ENCODE peak calls at places on chromosomes 4 and X, in ten cellular contexts. One of them, this sample, is unnamed.

GRCh38 chr4:149531861-149532260 is 283.8 kb downstream of the IQCM start:
- DNase-seq in stimulated activated CD4-positive, alpha-beta T cell treated with anti-CD3 and anti-CD28 coated beads, Interleukin-2, amount 100 ng/mL, for 48 hours: no peak
- DNase-seq in memory B cell: no peak
- DNase-seq in T-cell: no peak
- DNase-seq in lower leg skin: no peak
- DNase-seq in posterior cingulate gyrus: no peak
- DNase-seq in NCI-H748 treated with DMSO at 0.1 percent for 48 hours: no peak
- DNase-seq in H7: no peak
- DNase-seq in ACHN: peak
- DNase-seq in iPS-NIHi11: no peak
- DNase-seq in this sample: no peak

GRCh38 chrX:45756562-45756961 is 555.9 kb upstream of the DIPK2B start:
- DNase-seq in stimulated activated CD4-positive, alpha-beta T cell treated with anti-CD3 and anti-CD28 coated beads, Interleukin-2, amount 100 ng/mL, for 48 hours: no peak
- DNase-seq in memory B cell: no peak
- DNase-seq in T-cell: no peak
- DNase-seq in lower leg skin: no peak
- DNase-seq in posterior cingulate gyrus: no peak
- DNase-seq in NCI-H748 treated with DMSO at 0.1 percent for 48 hours: peak
- DNase-seq in H7: no peak
- DNase-seq in ACHN: no peak
- DNase-seq in iPS-NIHi11: no peak
- DNase-seq in this sample: no peak

GRCh38 chr4:109020861-109021260 is 258.0 kb upstream of the ETNPPL start:
- DNase-seq in stimulated activated CD4-positive, alpha-beta T cell treated with anti-CD3 and anti-CD28 coated beads, Interleukin-2, amount 100 ng/mL, for 48 hours: no peak
- DNase-seq in memory B cell: no peak
- DNase-seq in T-cell: no peak
- DNase-seq in lower leg skin: no peak
- DNase-seq in posterior cingulate gyrus: no peak
- DNase-seq in NCI-H748 treated with DMSO at 0.1 percent for 48 hours: no peak
- DNase-seq in H7: no peak
- DNase-seq in ACHN: no peak
- DNase-seq in iPS-NIHi11: no peak
- DNase-seq in this sample: no peak

GRCh38 chr4:122341906-122342305 is 36.9 kb upstream of the ADAD1 start:
- DNase-seq in stimulated activated CD4-positive, alpha-beta T cell treated with anti-CD3 and anti-CD28 coated beads, Interleukin-2, amount 100 ng/mL, for 48 hours: no peak
- DNase-seq in memory B cell: no peak
- DNase-seq in T-cell: no peak
- DNase-seq in lower leg skin: no peak
- DNase-seq in posterior cingulate gyrus: no peak
- DNase-seq in NCI-H748 treated with DMSO at 0.1 percent for 48 hours: no peak
- DNase-seq in H7: no peak
- DNase-seq in ACHN: peak
- DNase-seq in iPS-NIHi11: no peak
- DNase-seq in this sample: no peak

GRCh38 chr4:71243434-71243833 is 95.4 kb upstream of the SLC4A4 start:
- DNase-seq in stimulated activated CD4-positive, alpha-beta T cell treated with anti-CD3 and anti-CD28 coated beads, Interleukin-2, amount 100 ng/mL, for 48 hours: no peak
- DNase-seq in memory B cell: no peak
- DNase-seq in T-cell: no peak
- DNase-seq in lower leg skin: no peak
- DNase-seq in posterior cingulate gyrus: no peak
- DNase-seq in NCI-H748 treated with DMSO at 0.1 percent for 48 hours: no peak
- DNase-seq in H7: no peak
- DNase-seq in ACHN: no peak
- DNase-seq in iPS-NIHi11: no peak
- DNase-seq in this sample: no peak

GRCh38 chr4:100826067-100826466 is 308.2 kb upstream of the EMCN start:
- DNase-seq in stimulated activated CD4-positive, alpha-beta T cell treated with anti-CD3 and anti-CD28 coated beads, Interleukin-2, amount 100 ng/mL, for 48 hours: no peak
- DNase-seq in memory B cell: no peak
- DNase-seq in T-cell: no peak
- DNase-seq in lower leg skin: no peak
- DNase-seq in posterior cingulate gyrus: no peak
- DNase-seq in NCI-H748 treated with DMSO at 0.1 percent for 48 hours: no peak
- DNase-seq in H7: no peak
- DNase-seq in ACHN: no peak
- DNase-seq in iPS-NIHi11: no peak
- DNase-seq in this sample: no peak

GRCh38 chrX:72057331-72057730 is 74.4 kb downstream of the RTL5 start:
- DNase-seq in stimulated activated CD4-positive, alpha-beta T cell treated with anti-CD3 and anti-CD28 coated beads, Interleukin-2, amount 100 ng/mL, for 48 hours: no peak
- DNase-seq in memory B cell: no peak
- DNase-seq in T-cell: no peak
- DNase-seq in lower leg skin: no peak
- DNase-seq in posterior cingulate gyrus: no peak
- DNase-seq in NCI-H748 treated with DMSO at 0.1 percent for 48 hours: no peak
- DNase-seq in H7: no peak
- DNase-seq in ACHN: no peak
- DNase-seq in iPS-NIHi11: no peak
- DNase-seq in this sample: no peak

GRCh38 chr4:40662962-40663604 is 33.4 kb upstream of the RBM47 start:
- DNase-seq in stimulated activated CD4-positive, alpha-beta T cell treated with anti-CD3 and anti-CD28 coated beads, Interleukin-2, amount 100 ng/mL, for 48 hours: peak
- DNase-seq in memory B cell: no peak
- DNase-seq in T-cell: no peak
- DNase-seq in lower leg skin: no peak
- DNase-seq in posterior cingulate gyrus: no peak
- DNase-seq in NCI-H748 treated with DMSO at 0.1 percent for 48 hours: peak
- DNase-seq in H7: no peak
- DNase-seq in ACHN: peak
- DNase-seq in iPS-NIHi11: no peak
- DNase-seq in this sample: no peak

GRCh38 chr4:103018391-103019318 is 850 bp downstream of the SLC9B1 start:
- DNase-seq in stimulated activated CD4-positive, alpha-beta T cell treated with anti-CD3 and anti-CD28 coated beads, Interleukin-2, amount 100 ng/mL, for 48 hours: peak
- DNase-seq in memory B cell: no peak
- DNase-seq in T-cell: no peak
- DNase-seq in lower leg skin: no peak
- DNase-seq in posterior cingulate gyrus: no peak
- DNase-seq in NCI-H748 treated with DMSO at 0.1 percent for 48 hours: peak
- DNase-seq in H7: no peak
- DNase-seq in ACHN: peak
- DNase-seq in iPS-NIHi11: peak
- DNase-seq in this sample: no peak

GRCh38 chrX:71809886-71810285 is 46.7 kb downstream of the CXorf49B start:
- DNase-seq in stimulated activated CD4-positive, alpha-beta T cell treated with anti-CD3 and anti-CD28 coated beads, Interleukin-2, amount 100 ng/mL, for 48 hours: no peak
- DNase-seq in memory B cell: no peak
- DNase-seq in T-cell: no peak
- DNase-seq in lower leg skin: no peak
- DNase-seq in posterior cingulate gyrus: no peak
- DNase-seq in NCI-H748 treated with DMSO at 0.1 percent for 48 hours: no peak
- DNase-seq in H7: no peak
- DNase-seq in ACHN: no peak
- DNase-seq in iPS-NIHi11: no peak
- DNase-seq in this sample: no peak

GRCh38 chr4:64713256-64713840 is 304.1 kb upstream of the TECRL start:
- DNase-seq in stimulated activated CD4-positive, alpha-beta T cell treated with anti-CD3 and anti-CD28 coated beads, Interleukin-2, amount 100 ng/mL, for 48 hours: no peak
- DNase-seq in memory B cell: no peak
- DNase-seq in T-cell: no peak
- DNase-seq in lower leg skin: no peak
- DNase-seq in posterior cingulate gyrus: no peak
- DNase-seq in NCI-H748 treated with DMSO at 0.1 percent for 48 hours: no peak
- DNase-seq in H7: no peak
- DNase-seq in ACHN: peak
- DNase-seq in iPS-NIHi11: peak
- DNase-seq in this sample: peak

GRCh38 chrX:39895228-39896110 is 202.3 kb downstream of the BCOR start:
- DNase-seq in stimulated activated CD4-positive, alpha-beta T cell treated with anti-CD3 and anti-CD28 coated beads, Interleukin-2, amount 100 ng/mL, for 48 hours: no peak
- DNase-seq in memory B cell: no peak
- DNase-seq in T-cell: no peak
- DNase-seq in lower leg skin: no peak
- DNase-seq in posterior cingulate gyrus: no peak
- DNase-seq in NCI-H748 treated with DMSO at 0.1 percent for 48 hours: peak
- DNase-seq in H7: no peak
- DNase-seq in ACHN: no peak
- DNase-seq in iPS-NIHi11: peak
- DNase-seq in this sample: no peak

GRCh38 chrX:130304587-130305368 is 34.9 kb upstream of the SLC25A14 start:
- DNase-seq in stimulated activated CD4-positive, alpha-beta T cell treated with anti-CD3 and anti-CD28 coated beads, Interleukin-2, amount 100 ng/mL, for 48 hours: no peak
- DNase-seq in memory B cell: no peak
- DNase-seq in T-cell: no peak
- DNase-seq in lower leg skin: no peak
- DNase-seq in posterior cingulate gyrus: no peak
- DNase-seq in NCI-H748 treated with DMSO at 0.1 percent for 48 hours: no peak
- DNase-seq in H7: peak
- DNase-seq in ACHN: no peak
- DNase-seq in iPS-NIHi11: peak
- DNase-seq in this sample: no peak

GRCh38 chrX:139286342-139286741 is 244.2 kb upstream of the F9 start:
- DNase-seq in stimulated activated CD4-positive, alpha-beta T cell treated with anti-CD3 and anti-CD28 coated beads, Interleukin-2, amount 100 ng/mL, for 48 hours: no peak
- DNase-seq in memory B cell: no peak
- DNase-seq in T-cell: no peak
- DNase-seq in lower leg skin: no peak
- DNase-seq in posterior cingulate gyrus: no peak
- DNase-seq in NCI-H748 treated with DMSO at 0.1 percent for 48 hours: no peak
- DNase-seq in H7: no peak
- DNase-seq in ACHN: no peak
- DNase-seq in iPS-NIHi11: no peak
- DNase-seq in this sample: no peak

GRCh38 chrX:140502491-140503229 is 2.2 kb downstream of the SOX3 start:
- DNase-seq in stimulated activated CD4-positive, alpha-beta T cell treated with anti-CD3 and anti-CD28 coated beads, Interleukin-2, amount 100 ng/mL, for 48 hours: no peak
- DNase-seq in memory B cell: no peak
- DNase-seq in T-cell: no peak
- DNase-seq in lower leg skin: no peak
- DNase-seq in posterior cingulate gyrus: no peak
- DNase-seq in NCI-H748 treated with DMSO at 0.1 percent for 48 hours: peak
- DNase-seq in H7: peak
- DNase-seq in ACHN: no peak
- DNase-seq in iPS-NIHi11: no peak
- DNase-seq in this sample: peak

GRCh38 chr4:78784255-78784654 is 8.1 kb downstream of the BMP2K start:
- DNase-seq in stimulated activated CD4-positive, alpha-beta T cell treated with anti-CD3 and anti-CD28 coated beads, Interleukin-2, amount 100 ng/mL, for 48 hours: no peak
- DNase-seq in memory B cell: no peak
- DNase-seq in T-cell: no peak
- DNase-seq in lower leg skin: no peak
- DNase-seq in posterior cingulate gyrus: no peak
- DNase-seq in NCI-H748 treated with DMSO at 0.1 percent for 48 hours: no peak
- DNase-seq in H7: no peak
- DNase-seq in ACHN: no peak
- DNase-seq in iPS-NIHi11: no peak
- DNase-seq in this sample: peak

GRCh38 chrX:103397707-103398106 is 21.4 kb downstream of the BEX3 start:
- DNase-seq in stimulated activated CD4-positive, alpha-beta T cell treated with anti-CD3 and anti-CD28 coated beads, Interleukin-2, amount 100 ng/mL, for 48 hours: no peak
- DNase-seq in memory B cell: no peak
- DNase-seq in T-cell: no peak
- DNase-seq in lower leg skin: no peak
- DNase-seq in posterior cingulate gyrus: no peak
- DNase-seq in NCI-H748 treated with DMSO at 0.1 percent for 48 hours: no peak
- DNase-seq in H7: no peak
- DNase-seq in ACHN: no peak
- DNase-seq in iPS-NIHi11: no peak
- DNase-seq in this sample: no peak

GRCh38 chrX:43664258-43664657 is 8.2 kb downstream of the MAOA start:
- DNase-seq in stimulated activated CD4-positive, alpha-beta T cell treated with anti-CD3 and anti-CD28 coated beads, Interleukin-2, amount 100 ng/mL, for 48 hours: no peak
- DNase-seq in memory B cell: no peak
- DNase-seq in T-cell: no peak
- DNase-seq in lower leg skin: no peak
- DNase-seq in posterior cingulate gyrus: no peak
- DNase-seq in NCI-H748 treated with DMSO at 0.1 percent for 48 hours: no peak
- DNase-seq in H7: no peak
- DNase-seq in ACHN: no peak
- DNase-seq in iPS-NIHi11: no peak
- DNase-seq in this sample: no peak

GRCh38 chrX:25219480-25219879 is 203.7 kb upstream of the ARX start:
- DNase-seq in stimulated activated CD4-positive, alpha-beta T cell treated with anti-CD3 and anti-CD28 coated beads, Interleukin-2, amount 100 ng/mL, for 48 hours: no peak
- DNase-seq in memory B cell: no peak
- DNase-seq in T-cell: no peak
- DNase-seq in lower leg skin: no peak
- DNase-seq in posterior cingulate gyrus: no peak
- DNase-seq in NCI-H748 treated with DMSO at 0.1 percent for 48 hours: no peak
- DNase-seq in H7: no peak
- DNase-seq in ACHN: no peak
- DNase-seq in iPS-NIHi11: no peak
- DNase-seq in this sample: no peak

GRCh38 chr4:24089831-24090531 is 200.1 kb upstream of the PPARGC1A start:
- DNase-seq in stimulated activated CD4-positive, alpha-beta T cell treated with anti-CD3 and anti-CD28 coated beads, Interleukin-2, amount 100 ng/mL, for 48 hours: no peak
- DNase-seq in memory B cell: no peak
- DNase-seq in T-cell: no peak
- DNase-seq in lower leg skin: no peak
- DNase-seq in posterior cingulate gyrus: no peak
- DNase-seq in NCI-H748 treated with DMSO at 0.1 percent for 48 hours: no peak
- DNase-seq in H7: peak
- DNase-seq in ACHN: no peak
- DNase-seq in iPS-NIHi11: no peak
- DNase-seq in this sample: no peak

GRCh38 chr4:152259866-152260265 is 276.0 kb downstream of the FBXW7 start:
- DNase-seq in stimulated activated CD4-positive, alpha-beta T cell treated with anti-CD3 and anti-CD28 coated beads, Interleukin-2, amount 100 ng/mL, for 48 hours: no peak
- DNase-seq in memory B cell: no peak
- DNase-seq in T-cell: no peak
- DNase-seq in lower leg skin: no peak
- DNase-seq in posterior cingulate gyrus: no peak
- DNase-seq in NCI-H748 treated with DMSO at 0.1 percent for 48 hours: no peak
- DNase-seq in H7: no peak
- DNase-seq in ACHN: no peak
- DNase-seq in iPS-NIHi11: no peak
- DNase-seq in this sample: no peak

GRCh38 chr4:41125558-41126311 is 88.6 kb downstream of the APBB2 start:
- DNase-seq in stimulated activated CD4-positive, alpha-beta T cell treated with anti-CD3 and anti-CD28 coated beads, Interleukin-2, amount 100 ng/mL, for 48 hours: no peak
- DNase-seq in memory B cell: no peak
- DNase-seq in T-cell: no peak
- DNase-seq in lower leg skin: no peak
- DNase-seq in posterior cingulate gyrus: no peak
- DNase-seq in NCI-H748 treated with DMSO at 0.1 percent for 48 hours: no peak
- DNase-seq in H7: no peak
- DNase-seq in ACHN: no peak
- DNase-seq in iPS-NIHi11: no peak
- DNase-seq in this sample: no peak

GRCh38 chr4:131566026-131566425 is 1583.1 kb upstream of the PCDH10 start:
- DNase-seq in stimulated activated CD4-positive, alpha-beta T cell treated with anti-CD3 and anti-CD28 coated beads, Interleukin-2, amount 100 ng/mL, for 48 hours: no peak
- DNase-seq in memory B cell: no peak
- DNase-seq in T-cell: no peak
- DNase-seq in lower leg skin: no peak
- DNase-seq in posterior cingulate gyrus: no peak
- DNase-seq in NCI-H748 treated with DMSO at 0.1 percent for 48 hours: no peak
- DNase-seq in H7: no peak
- DNase-seq in ACHN: no peak
- DNase-seq in iPS-NIHi11: no peak
- DNase-seq in this sample: no peak

This sample was measured in neural progenitor cell.